ENCODE peak calls at places on chromosomes 7 and 10, in seven cellular contexts. W, I, B, E, O, H and U are unnamed samples.

GRCh38 chr7:131203291-131203976 is 124.2 kb upstream of the MKLN1 start:
- DNase-seq in W (no peak), I (no peak), B (peak), E (no peak), O (no peak), H (no peak), U (no peak)

GRCh38 chr10:100988166-100988565 is 823 bp downstream of the TWNK start:
- DNase-seq in W (no peak), I (no peak), B (no peak), E (no peak), O (no peak), H (no peak), U (no peak)

GRCh38 chr7:110399421-110399820 is 691.5 kb upstream of the LRRN3 start:
- DNase-seq in W (no peak), I (no peak), B (no peak), E (no peak), O (no peak), H (no peak), U (no peak)

GRCh38 chr10:93062499-93063216 is 2.1 kb downstream of the CYP26C1 start:
- DNase-seq in W (peak), I (peak), B (no peak), E (no peak), O (no peak), H (no peak), U (no peak)

GRCh38 chr10:107264742-107265141 is 100.2 kb upstream of the SORCS1 start:
- DNase-seq in W (peak), I (peak), B (no peak), E (no peak), O (no peak), H (no peak), U (no peak)

GRCh38 chr7:93115796-93116195 is 2.0 kb downstream of the SAMD9 start:
- DNase-seq in W (no peak), I (no peak), B (no peak), E (no peak), O (no peak), H (no peak), U (no peak)

GRCh38 chr7:148983220-148984146 is 44.8 kb downstream of the PDIA4 start:
- DNase-seq in W (peak), I (peak), B (peak), E (peak), O (no peak), H (peak), U (no peak)

GRCh38 chr7:22140597-22140996 is 194.9 kb upstream of the CDCA7L start:
- DNase-seq in W (peak), I (no peak), B (no peak), E (no peak), O (no peak), H (no peak), U (no peak)

GRCh38 chr7:106626376-106627293 is 34.3 kb downstream of the CCDC71L start:
- DNase-seq in W (peak), I (no peak), B (no peak), E (no peak), O (no peak), H (no peak), U (no peak)

GRCh38 chr10:72564596-72564995 is 61.3 kb downstream of the MICU1 start:
- DNase-seq in W (no peak), I (no peak), B (no peak), E (no peak), O (peak), H (no peak), U (no peak)

GRCh38 chr10:102550636-102551210 is 47.0 kb downstream of the SUFU start:
- DNase-seq in W (no peak), I (no peak), B (no peak), E (no peak), O (no peak), H (no peak), U (no peak)

GRCh38 chr10:17547026-17547425 is 70.1 kb downstream of the HACD1 start:
- DNase-seq in W (no peak), I (no peak), B (no peak), E (no peak), O (no peak), H (no peak), U (no peak)

GRCh38 chr10:111482621-111483216 is 405.9 kb downstream of the ADRA2A start:
- DNase-seq in W (no peak), I (no peak), B (no peak), E (no peak), O (no peak), H (no peak), U (no peak)

GRCh38 chr10:1123198-1123597 is 67.0 kb downstream of the WDR37 start:
- DNase-seq in W (no peak), I (no peak), B (no peak), E (no peak), O (no peak), H (no peak), U (no peak)

GRCh38 chr10:6924166-6924565 is 344.1 kb upstream of the PRKCQ start:
- DNase-seq in W (no peak), I (no peak), B (no peak), E (no peak), O (no peak), H (no peak), U (no peak)

GRCh38 chr7:128030999-128031681 is at the start of gene LRRC4:
- DNase-seq in W (peak), I (peak), B (no peak), E (peak), O (no peak), H (no peak), U (no peak)

GRCh38 chr10:126384269-126384873 is 3.9 kb downstream of the ADAM12 start:
- DNase-seq in W (no peak), I (no peak), B (no peak), E (no peak), O (peak), H (no peak), U (no peak)

GRCh38 chr10:29648983-29649268 is 14.2 kb upstream of the SVIL start:
- DNase-seq in W (no peak), I (no peak), B (no peak), E (no peak), O (no peak), H (no peak), U (no peak)

GRCh38 chr10:99870051-99870730 is 87.8 kb downstream of the ABCC2 start:
- DNase-seq in W (no peak), I (no peak), B (no peak), E (no peak), O (no peak), H (no peak), U (no peak)

GRCh38 chr7:137851361-137851945 is 4.7 kb upstream of the DGKI start:
- DNase-seq in W (no peak), I (no peak), B (no peak), E (no peak), O (no peak), H (no peak), U (no peak)

GRCh38 chr7:80259-81236 is 111.8 kb upstream of the FAM20C start:
- DNase-seq in W (no peak), I (no peak), B (no peak), E (no peak), O (no peak), H (no peak), U (no peak)

GRCh38 chr7:2719007-2719406 is 31.0 kb downstream of the AMZ1 start:
- DNase-seq in W (peak), I (peak), B (no peak), E (no peak), O (no peak), H (no peak), U (no peak)

DNA sequence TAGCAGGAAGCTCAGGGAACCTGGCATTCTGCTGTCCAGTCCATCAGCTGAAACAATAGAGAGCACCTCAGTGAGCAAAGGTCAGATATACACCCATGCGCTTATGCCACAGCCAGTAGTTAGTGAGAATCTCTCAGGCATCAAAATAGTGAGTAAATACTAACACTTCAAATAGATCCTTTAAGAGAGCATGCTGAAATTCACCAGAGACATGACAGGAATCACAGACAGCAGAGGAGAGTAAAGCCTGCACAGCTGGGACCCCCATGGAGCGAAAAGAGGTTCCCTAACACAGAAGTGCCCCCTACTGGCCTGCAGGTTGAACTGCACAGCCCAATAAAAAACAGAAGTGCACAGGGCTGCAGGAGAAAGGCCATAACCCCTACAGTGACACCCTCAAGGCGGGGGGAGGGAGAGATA is 57.6 kb upstream of the ANTXRL start:
- DNase-seq in W (peak), I (peak), B (no peak), E (no peak), O (no peak), H (no peak), U (peak)
- TF ChIP-seq CTCF in W (peak), I (peak), B (peak), E (peak), O (peak), H (peak), U (no peak)

GRCh38 chr7:47352394-47352968 is 229.4 kb downstream of the TNS3 start:
- DNase-seq in W (no peak), I (no peak), B (no peak), E (no peak), O (no peak), H (no peak), U (no peak)

GRCh38 chr7:47349401-47349800 is 232.5 kb downstream of the TNS3 start:
- DNase-seq in W (no peak), I (no peak), B (no peak), E (no peak), O (no peak), H (no peak), U (no peak)

GRCh38 chr7:47354831-47355541 is 226.9 kb downstream of the TNS3 start:
- DNase-seq in W (no peak), I (no peak), B (no peak), E (no peak), O (no peak), H (no peak), U (no peak)

GRCh38 chr7:47350425-47350824 is 231.5 kb downstream of the TNS3 start:
- DNase-seq in W (no peak), I (no peak), B (no peak), E (no peak), O (no peak), H (no peak), U (no peak)

GRCh38 chr7:47351233-47352154 is 230.4 kb downstream of the TNS3 start:
- DNase-seq in W (no peak), I (no peak), B (no peak), E (no peak), O (no peak), H (no peak), U (no peak)
- TF ChIP-seq CTCF in W (peak), I (no peak), B (no peak), E (peak), O (no peak), H (no peak), U (no peak)

DNA sequence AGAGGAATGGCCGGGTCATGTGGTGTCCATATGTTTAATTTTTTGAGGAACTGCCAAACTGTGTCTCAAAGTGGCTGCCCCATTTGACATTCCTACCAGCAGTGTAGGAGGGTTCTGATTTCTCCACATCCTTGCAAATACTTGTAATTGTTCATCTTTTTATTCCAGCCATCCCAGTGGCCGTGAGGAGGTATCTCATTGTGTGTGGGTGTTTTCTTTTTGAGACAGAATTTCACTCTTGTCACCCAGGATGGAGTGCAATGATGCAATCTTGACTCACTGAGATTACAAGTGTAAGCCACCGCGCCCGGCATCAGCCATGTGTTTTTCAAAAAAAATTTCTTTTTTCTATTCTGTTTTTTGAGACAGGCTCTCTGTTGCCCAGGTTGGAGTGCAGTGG is 38.7 kb upstream of the DLG5 start:
- DNase-seq in W (no peak), I (no peak), B (no peak), E (no peak), O (peak), H (no peak), U (no peak)
- TF ChIP-seq CTCF in W (no peak), I (no peak), B (no peak), E (no peak), O (no peak), H (no peak), U (no peak)

GRCh38 chr10:115030483-115031200 is 62.5 kb upstream of the ATRNL1 start:
- DNase-seq in W (no peak), I (peak), B (no peak), E (no peak), O (no peak), H (no peak), U (no peak)

GRCh38 chr10:115029452-115030375 is 63.5 kb upstream of the ATRNL1 start:
- DNase-seq in W (no peak), I (no peak), B (no peak), E (no peak), O (no peak), H (no peak), U (no peak)

GRCh38 chr10:115028419-115028818 is 64.7 kb upstream of the ATRNL1 start:
- DNase-seq in W (no peak), I (no peak), B (no peak), E (no peak), O (no peak), H (no peak), U (no peak)

GRCh38 chr10:115022754-115023153 is 70.4 kb upstream of the ATRNL1 start:
- DNase-seq in W (no peak), I (no peak), B (no peak), E (no peak), O (no peak), H (no peak), U (no peak)

GRCh38 chr10:115026041-115026779 is 67.0 kb upstream of the ATRNL1 start:
- DNase-seq in W (peak), I (peak), B (no peak), E (no peak), O (no peak), H (no peak), U (no peak)
- TF ChIP-seq CTCF in W (peak), I (no peak), B (no peak), E (peak), O (no peak), H (no peak), U (no peak)

DNA sequence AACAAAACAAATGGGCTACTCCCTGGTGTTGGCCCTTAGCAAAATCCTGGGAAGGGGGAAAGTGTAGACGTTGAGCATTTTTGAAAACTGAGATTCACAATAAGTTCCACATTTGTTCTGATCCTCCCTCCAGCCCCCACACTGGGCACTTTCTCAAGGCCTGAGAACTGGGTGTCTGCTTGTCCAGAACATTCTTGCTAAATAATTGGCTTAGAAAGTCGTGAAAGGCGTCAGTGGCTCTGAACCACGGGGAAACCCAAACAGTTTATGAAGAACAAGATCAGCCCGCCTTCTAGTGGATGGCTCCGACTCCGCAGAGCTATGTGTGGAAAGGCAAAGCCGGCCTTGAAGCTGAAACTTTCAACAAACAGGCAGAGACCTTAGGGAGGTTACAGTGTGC is 370.1 kb downstream of the PRPF18 start:
- DNase-seq in W (peak), I (no peak), B (peak), E (no peak), O (no peak), H (no peak), U (no peak)
- TF ChIP-seq CTCF in W (no peak), I (no peak), B (peak), E (no peak), O (peak), H (no peak), U (no peak)

GRCh38 chr7:6430271-6430940 is 17.3 kb downstream of the DAGLB start:
- DNase-seq in W (peak), I (peak), B (no peak), E (no peak), O (peak), H (no peak), U (no peak)
- TF ChIP-seq CTCF in W (peak), I (peak), B (no peak), E (peak), O (peak), H (no peak), U (no peak)

DNA sequence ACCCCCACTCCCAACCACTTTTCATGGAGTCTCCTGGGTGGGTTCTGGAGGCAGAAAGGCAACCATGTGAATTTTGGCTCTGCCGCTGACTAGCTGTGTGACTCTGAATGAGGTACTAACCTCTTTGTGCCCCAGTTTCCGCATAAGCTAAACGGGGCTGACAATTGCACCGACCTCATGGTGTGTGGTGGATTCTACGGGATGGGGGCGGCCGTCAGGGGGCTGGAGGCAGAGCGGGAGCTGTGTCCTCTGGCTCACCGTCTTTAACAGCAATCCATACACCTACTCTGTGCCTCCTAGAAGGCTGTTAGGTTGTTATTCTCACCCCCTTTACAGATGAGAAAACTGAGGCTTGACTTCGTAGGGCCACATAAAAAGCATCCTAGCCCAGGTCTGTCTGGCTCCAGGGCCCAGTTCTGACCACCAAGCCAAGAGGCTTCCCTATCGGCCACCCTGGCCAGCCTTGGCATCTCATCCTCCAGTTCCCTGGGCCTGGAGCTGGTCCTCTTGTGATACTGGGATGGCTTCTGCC is 4.3 kb upstream of the SLC29A3 start:
- DNase-seq in W (peak), I (no peak), B (no peak), E (no peak), O (no peak), H (no peak), U (no peak)
- TF ChIP-seq CTCF in W (no peak), I (no peak), B (no peak), E (no peak), O (no peak), H (no peak), U (no peak)